ENCODE peak calls at places on chromosomes 5 and 9, in eight cellular contexts. J is kidney; Y is naive thymus-derived CD4-positive, alpha-beta T cell; H is SK-N-SH; R is WERI-Rb-1; F is brain microvascular endothelial cell; Q is Jurkat, Clone E6-1; S is CD8-positive, alpha-beta memory T cell. L is an unnamed sample.

GRCh38 chr5:19880430-19880829 is 107.6 kb downstream of the CDH18 start:
- DNase-seq in J (no peak), Y (no peak), H (no peak), R (no peak), F (no peak), Q (no peak), S (no peak), L (no peak)

GRCh38 chr5:1732955-1733354 is 66.7 kb downstream of the MRPL36 start:
- DNase-seq in J (no peak), Y (no peak), H (peak; percentile 11), R (no peak), F (no peak), Q (no peak), S (no peak), L (peak; percentile 34)

GRCh38 chr5:59856324-59856723 is 37.2 kb downstream of the PDE4D start:
- DNase-seq in J (no peak), Y (no peak), H (no peak), R (no peak), F (no peak), Q (no peak), S (no peak), L (no peak)

GRCh38 chr9:136694163-136694864 is 7.1 kb upstream of the AGPAT2 start:
- DNase-seq in J (peak; percentile 86), Y (no peak), H (peak; percentile 92), R (peak; percentile 80), F (no peak), Q (no peak), S (no peak), L (no peak)

GRCh38 chr5:141871870-141872269 is 6.3 kb downstream of the PCDH1 start:
- DNase-seq in J (no peak), Y (no peak), H (no peak), R (no peak), F (no peak), Q (no peak), S (no peak), L (no peak)

GRCh38 chr5:117318528-117318927 is 743.9 kb upstream of the SEMA6A start:
- DNase-seq in J (no peak), Y (no peak), H (no peak), R (no peak), F (no peak), Q (no peak), S (no peak), L (no peak)

GRCh38 chr5:164518741-164519080 is 1013.3 kb downstream of the MAT2B start:
- DNase-seq in J (no peak), Y (no peak), H (no peak), R (no peak), F (no peak), Q (no peak), S (no peak), L (no peak)

GRCh38 chr9:134592018-134592818 is 49.4 kb upstream of the COL5A1 start:
- DNase-seq in J (no peak), Y (no peak), H (no peak), R (no peak), F (peak; percentile 87), Q (no peak), S (no peak), L (peak; percentile 67)

GRCh38 chr9:70340572-70340971 is 73.9 kb downstream of the KLF9 start:
- DNase-seq in J (no peak), Y (peak; percentile 31), H (peak; percentile 5), R (no peak), F (no peak), Q (no peak), S (peak; percentile 14), L (no peak)

GRCh38 chr5:107381189-107381856 is 289.4 kb downstream of the EFNA5 start:
- DNase-seq in J (no peak), Y (no peak), H (no peak), R (no peak), F (peak; percentile 90), Q (no peak), S (no peak), L (no peak)

GRCh38 chr5:65264420-65264819 is 217.3 kb downstream of the ADAMTS6 start:
- DNase-seq in J (no peak), Y (no peak), H (no peak), R (no peak), F (no peak), Q (no peak), S (no peak), L (no peak)

GRCh38 chr5:103621548-103621930 is 59.0 kb upstream of the NUDT12 start:
- DNase-seq in J (no peak), Y (no peak), H (no peak), R (no peak), F (no peak), Q (no peak), S (no peak), L (no peak)

GRCh38 chr5:95838552-95838951 is 16.0 kb upstream of the GLRX start:
- DNase-seq in J (no peak), Y (no peak), H (no peak), R (no peak), F (no peak), Q (no peak), S (no peak), L (no peak)

GRCh38 chr5:91384671-91385430 is 1.7 kb upstream of the ARRDC3 start:
- DNase-seq in J (no peak), Y (peak; percentile 84), H (peak; percentile 73), R (peak; percentile 61), F (peak; percentile 78), Q (peak; percentile 94), S (peak; percentile 78), L (no peak)

GRCh38 chr5:143094087-143094511 is 309.4 kb downstream of the NR3C1 start:
- DNase-seq in J (no peak), Y (no peak), H (no peak), R (no peak), F (no peak), Q (no peak), S (no peak), L (no peak)

GRCh38 chr9:12539602-12540001 is 153.6 kb upstream of the TYRP1 start:
- DNase-seq in J (no peak), Y (no peak), H (no peak), R (no peak), F (no peak), Q (no peak), S (no peak), L (no peak)

GRCh38 chr9:12544700-12545099 is 148.5 kb upstream of the TYRP1 start:
- DNase-seq in J (no peak), Y (no peak), H (no peak), R (no peak), F (no peak), Q (no peak), S (no peak), L (no peak)

GRCh38 chr9:12538842-12539584 is 154.2 kb upstream of the TYRP1 start:
- DNase-seq in J (peak; percentile 69), Y (no peak), H (no peak), R (peak; percentile 8), F (no peak), Q (no peak), S (no peak), L (no peak)
- H3K4me3 ChIP-seq in J (no peak overlapping the region), Y (no peak overlapping the region), H (no peak overlapping the region), R (no peak overlapping the region), F (no peak overlapping the region), Q (no peak overlapping the region), S (no peak overlapping the region), L (no peak overlapping the region)

GRCh38 chr5:78300464-78301045 is 6.1 kb upstream of the AP3B1 start:
- DNase-seq in J (no peak), Y (no peak), H (no peak), R (no peak), F (no peak), Q (peak; percentile 32), S (no peak), L (no peak)

GRCh38 chr5:78293856-78294249 is 645 bp downstream of the AP3B1 start:
- DNase-seq in J (no peak), Y (peak; percentile 7), H (peak; percentile 15), R (no peak), F (no peak), Q (no peak), S (no peak), L (no peak)

GRCh38 chr5:78291687-78292086 is 2.8 kb downstream of the AP3B1 start:
- DNase-seq in J (no peak), Y (no peak), H (no peak), R (no peak), F (no peak), Q (no peak), S (no peak), L (no peak)

GRCh38 chr5:78294250-78295034 is at the start of gene AP3B1:
- DNase-seq in J (peak; percentile 100), Y (peak; percentile 96), H (peak; percentile 96), R (peak; percentile 98), F (peak; percentile 97), Q (peak; percentile 93), S (peak; percentile 97), L (peak; percentile 98)

DNA sequence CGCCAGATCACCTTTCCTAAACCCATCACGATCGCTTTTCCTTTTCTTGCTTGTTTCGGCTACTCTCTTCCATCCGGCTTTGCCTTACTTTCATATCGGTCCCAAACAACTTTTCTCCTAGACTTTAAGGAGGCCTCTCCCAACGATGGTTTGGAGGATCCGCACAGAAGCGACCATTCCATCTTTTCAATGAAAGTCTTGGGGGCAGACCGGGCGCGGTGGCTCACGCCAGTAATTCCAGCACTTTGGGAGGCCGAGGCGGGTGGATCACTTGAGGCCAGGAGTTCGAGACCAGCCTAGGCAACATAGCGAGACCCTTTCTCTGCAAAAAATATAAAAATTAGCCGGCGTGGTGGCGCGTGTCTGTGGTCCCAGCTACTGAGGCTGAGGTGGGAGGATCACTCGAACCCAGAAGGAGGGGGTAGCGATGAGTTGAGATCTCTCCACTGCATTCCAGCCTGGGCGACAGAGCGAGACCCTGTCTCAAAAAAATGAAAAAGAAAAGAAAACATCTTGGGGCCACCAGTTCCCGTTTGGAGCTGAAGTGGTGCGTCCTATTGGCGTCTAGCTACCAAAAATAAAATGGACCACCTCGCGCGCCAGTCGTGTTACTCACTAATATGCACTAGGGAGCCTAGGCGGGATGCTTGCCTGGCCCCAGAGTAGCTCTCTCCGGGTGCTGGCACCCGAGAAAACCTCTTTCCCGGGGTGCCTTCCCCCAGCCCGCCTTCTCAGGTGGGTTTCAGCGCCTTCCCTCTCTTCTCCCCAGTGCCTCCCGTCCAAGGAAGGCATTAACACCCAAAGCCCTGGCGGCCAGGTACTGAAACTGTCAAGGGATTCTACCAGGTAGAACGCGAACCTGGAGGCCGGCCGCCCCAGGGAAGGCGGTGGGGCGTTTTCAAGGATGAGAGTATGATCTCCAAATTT is 800 bp upstream of the AP3B1 start:
- DNase-seq in J (peak; percentile 72), Y (peak; percentile 48), H (peak; percentile 29), R (peak; percentile 31), F (no peak), Q (no peak), S (peak; percentile 49), L (no peak)
- H3K4me3 ChIP-seq in J (peak overlapping the region; percentile 70), Y (peak overlapping the region; percentile 98), H (peak overlapping the region; percentile 85), R (peak overlapping the region; percentile 96), F (peak overlapping the region; percentile 99), Q (peak overlapping the region; percentile 90), S (peak overlapping the region; percentile 100), L (peak overlapping the region; percentile 97)

GRCh38 chr5:172106511-172107356 is 81.3 kb downstream of the STK10 start:
- DNase-seq in J (peak; percentile 82), Y (peak; percentile 59), H (peak; percentile 86), R (peak; percentile 75), F (no peak), Q (no peak), S (peak; percentile 51), L (peak; percentile 76)
- H3K4me3 ChIP-seq in J (peak overlapping the region; percentile 66), Y (no peak overlapping the region), H (peak overlapping the region; percentile 14), R (peak overlapping the region; percentile 37), F (peak overlapping the region; percentile 30), Q (no peak overlapping the region), S (no peak overlapping the region), L (peak overlapping the region; percentile 25)

DNA sequence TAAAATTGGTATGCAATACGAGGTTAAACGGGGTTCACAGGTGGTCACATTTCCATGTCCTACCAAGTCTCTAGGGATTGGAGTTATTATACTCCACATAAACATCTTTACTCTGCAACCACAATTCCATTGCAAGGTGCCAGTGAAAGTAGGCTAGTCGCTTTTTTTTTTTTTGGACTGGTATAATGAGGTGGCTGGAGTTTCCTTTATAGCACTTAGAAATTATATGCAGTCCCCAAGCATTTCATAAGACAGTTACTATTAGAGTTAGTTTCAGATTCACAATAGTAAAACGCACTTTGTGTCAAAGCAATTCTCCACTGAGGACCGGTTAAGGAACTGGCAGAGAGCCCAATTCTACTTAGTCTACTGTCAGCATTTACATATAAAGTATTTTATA is 1.4 kb downstream of the MEF2C start:
- DNase-seq in J (no peak), Y (no peak), H (no peak), R (no peak), F (no peak), Q (no peak), S (no peak), L (no peak)
- H3K4me3 ChIP-seq in J (peak overlapping the region; percentile 96), Y (no peak overlapping the region), H (peak overlapping the region; percentile 54), R (no peak overlapping the region), F (peak overlapping the region; percentile 72), Q (no peak overlapping the region), S (no peak overlapping the region), L (peak overlapping the region; percentile 83)